ENCODE peak calls at places on chromosomes 5 and 9, in ten cellular contexts. One of them, this sample, is unnamed.

GRCh38 chr5:52840286-52841050 is 52.8 kb downstream of the ITGA1 start:
- DNase-seq in cardiac muscle cell: peak
- DNase-seq in uterus: peak
- DNase-seq in HL-60: no peak
- DNase-seq in stomach: no peak
- DNase-seq in CD4-positive, CD25-positive, alpha-beta regulatory T cell: no peak
- DNase-seq in heart left ventricle: peak
- DNase-seq in substantia nigra: no peak
- DNase-seq in prostate gland: no peak
- DNase-seq in caudate nucleus: no peak
- DNase-seq in this sample: no peak

GRCh38 chr5:45399041-45399440 is 297.1 kb downstream of the HCN1 start:
- DNase-seq in heart left ventricle: no peak
- DNase-seq in cardiac muscle cell: no peak
- DNase-seq in substantia nigra: no peak
- DNase-seq in stomach: no peak
- DNase-seq in prostate gland: no peak
- DNase-seq in CD4-positive, CD25-positive, alpha-beta regulatory T cell: no peak
- DNase-seq in caudate nucleus: no peak
- DNase-seq in uterus: no peak
- DNase-seq in HL-60: no peak
- DNase-seq in this sample: no peak

GRCh38 chr5:34487202-34487879 is 168.8 kb upstream of the RAI14 start:
- DNase-seq in stomach: peak
- DNase-seq in heart left ventricle: no peak
- DNase-seq in cardiac muscle cell: peak
- DNase-seq in substantia nigra: no peak
- DNase-seq in CD4-positive, CD25-positive, alpha-beta regulatory T cell: no peak
- DNase-seq in uterus: no peak
- DNase-seq in HL-60: no peak
- DNase-seq in caudate nucleus: no peak
- DNase-seq in prostate gland: peak
- DNase-seq in this sample: peak

GRCh38 chr9:88173378-88173999 is 35.2 kb upstream of the SPATA31C2 start:
- DNase-seq in CD4-positive, CD25-positive, alpha-beta regulatory T cell: peak
- DNase-seq in heart left ventricle: peak
- DNase-seq in prostate gland: no peak
- DNase-seq in HL-60: peak
- DNase-seq in caudate nucleus: no peak
- DNase-seq in substantia nigra: no peak
- DNase-seq in cardiac muscle cell: peak
- DNase-seq in uterus: no peak
- DNase-seq in stomach: no peak
- DNase-seq in this sample: peak

GRCh38 chr9:74526215-74526614 is 29.1 kb downstream of the RORB start:
- DNase-seq in cardiac muscle cell: no peak
- DNase-seq in stomach: no peak
- DNase-seq in prostate gland: no peak
- DNase-seq in HL-60: no peak
- DNase-seq in substantia nigra: no peak
- DNase-seq in caudate nucleus: no peak
- DNase-seq in heart left ventricle: no peak
- DNase-seq in uterus: no peak
- DNase-seq in CD4-positive, CD25-positive, alpha-beta regulatory T cell: no peak
- DNase-seq in this sample: no peak

GRCh38 chr9:83637389-83637788 is 14.4 kb downstream of the IDNK start:
- DNase-seq in CD4-positive, CD25-positive, alpha-beta regulatory T cell: no peak
- DNase-seq in uterus: no peak
- DNase-seq in prostate gland: no peak
- DNase-seq in stomach: no peak
- DNase-seq in substantia nigra: no peak
- DNase-seq in cardiac muscle cell: no peak
- DNase-seq in caudate nucleus: no peak
- DNase-seq in HL-60: no peak
- DNase-seq in heart left ventricle: no peak
- DNase-seq in this sample: no peak

GRCh38 chr9:38127271-38127839 is 58.3 kb upstream of the SHB start:
- DNase-seq in uterus: no peak
- DNase-seq in heart left ventricle: no peak
- DNase-seq in cardiac muscle cell: peak
- DNase-seq in stomach: no peak
- DNase-seq in prostate gland: no peak
- DNase-seq in substantia nigra: no peak
- DNase-seq in CD4-positive, CD25-positive, alpha-beta regulatory T cell: no peak
- DNase-seq in HL-60: no peak
- DNase-seq in caudate nucleus: no peak
- DNase-seq in this sample: no peak

GRCh38 chr9:124306098-124306735 is 48.5 kb downstream of the NEK6 start:
- DNase-seq in CD4-positive, CD25-positive, alpha-beta regulatory T cell: no peak
- DNase-seq in heart left ventricle: no peak
- DNase-seq in caudate nucleus: no peak
- DNase-seq in uterus: no peak
- DNase-seq in HL-60: no peak
- DNase-seq in stomach: no peak
- DNase-seq in substantia nigra: no peak
- DNase-seq in cardiac muscle cell: peak
- DNase-seq in prostate gland: no peak
- DNase-seq in this sample: peak

GRCh38 chr5:59020611-59021285 is 437.9 kb downstream of the RAB3C start:
- DNase-seq in CD4-positive, CD25-positive, alpha-beta regulatory T cell: no peak
- DNase-seq in substantia nigra: no peak
- DNase-seq in cardiac muscle cell: no peak
- DNase-seq in HL-60: no peak
- DNase-seq in heart left ventricle: no peak
- DNase-seq in prostate gland: no peak
- DNase-seq in stomach: no peak
- DNase-seq in uterus: no peak
- DNase-seq in caudate nucleus: no peak
- DNase-seq in this sample: peak

GRCh38 chr9:82170079-82170662 is 181.6 kb downstream of the SPATA31D1 start:
- DNase-seq in substantia nigra: no peak
- DNase-seq in HL-60: no peak
- DNase-seq in caudate nucleus: no peak
- DNase-seq in cardiac muscle cell: no peak
- DNase-seq in CD4-positive, CD25-positive, alpha-beta regulatory T cell: no peak
- DNase-seq in heart left ventricle: no peak
- DNase-seq in uterus: no peak
- DNase-seq in stomach: no peak
- DNase-seq in prostate gland: no peak
- DNase-seq in this sample: no peak

GRCh38 chr5:110386782-110387181 is 339.7 kb downstream of the TMEM232 start:
- DNase-seq in stomach: no peak
- DNase-seq in caudate nucleus: no peak
- DNase-seq in uterus: no peak
- DNase-seq in substantia nigra: no peak
- DNase-seq in prostate gland: no peak
- DNase-seq in HL-60: no peak
- DNase-seq in cardiac muscle cell: no peak
- DNase-seq in heart left ventricle: no peak
- DNase-seq in CD4-positive, CD25-positive, alpha-beta regulatory T cell: no peak
- DNase-seq in this sample: no peak

GRCh38 chr9:70479880-70480291 is 65.4 kb upstream of the KLF9 start:
- DNase-seq in caudate nucleus: no peak
- DNase-seq in prostate gland: peak
- DNase-seq in uterus: peak
- DNase-seq in cardiac muscle cell: peak
- DNase-seq in substantia nigra: no peak
- DNase-seq in heart left ventricle: no peak
- DNase-seq in stomach: peak
- DNase-seq in HL-60: no peak
- DNase-seq in CD4-positive, CD25-positive, alpha-beta regulatory T cell: no peak
- DNase-seq in this sample: peak
- H3K27ac ChIP-seq in caudate nucleus: peak
- H3K27ac ChIP-seq in prostate gland: peak
- H3K27ac ChIP-seq in uterus: peak
- H3K27ac ChIP-seq in cardiac muscle cell: no peak
- H3K27ac ChIP-seq in substantia nigra: peak
- H3K27ac ChIP-seq in heart left ventricle: peak
- H3K27ac ChIP-seq in stomach: peak
- H3K27ac ChIP-seq in HL-60: no peak
- H3K27ac ChIP-seq in CD4-positive, CD25-positive, alpha-beta regulatory T cell: no peak
- H3K27ac ChIP-seq in this sample: peak

DNA sequence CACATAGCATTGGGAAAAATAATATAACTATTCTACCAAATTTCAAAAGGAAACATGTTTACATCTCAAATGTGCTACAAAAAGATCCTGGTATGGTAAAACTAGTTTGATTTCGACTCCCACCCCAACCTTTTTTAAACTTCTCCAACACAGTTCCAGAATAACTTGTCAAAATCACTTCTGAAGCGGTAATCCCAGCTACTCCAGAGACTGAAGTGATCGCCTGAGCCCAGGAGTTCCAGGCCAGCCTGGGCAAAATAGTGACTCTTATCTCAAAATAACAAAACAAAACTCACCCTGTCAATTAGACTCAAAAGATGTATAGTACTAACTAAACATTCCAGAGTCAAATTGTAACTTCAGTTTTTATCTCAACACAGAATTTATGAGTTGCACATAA is 71.3 kb upstream of the RNF38 start:
- DNase-seq in stomach: no peak
- DNase-seq in prostate gland: no peak
- DNase-seq in HL-60: no peak
- DNase-seq in substantia nigra: no peak
- DNase-seq in caudate nucleus: no peak
- DNase-seq in uterus: no peak
- DNase-seq in CD4-positive, CD25-positive, alpha-beta regulatory T cell: no peak
- DNase-seq in cardiac muscle cell: no peak
- DNase-seq in heart left ventricle: no peak
- DNase-seq in this sample: no peak
- H3K27ac ChIP-seq in stomach: peak
- H3K27ac ChIP-seq in prostate gland: peak
- H3K27ac ChIP-seq in HL-60: no peak
- H3K27ac ChIP-seq in substantia nigra: no peak
- H3K27ac ChIP-seq in caudate nucleus: peak
- H3K27ac ChIP-seq in uterus: peak
- H3K27ac ChIP-seq in CD4-positive, CD25-positive, alpha-beta regulatory T cell: peak
- H3K27ac ChIP-seq in cardiac muscle cell: peak
- H3K27ac ChIP-seq in heart left ventricle: peak
- H3K27ac ChIP-seq in this sample: no peak

DNA sequence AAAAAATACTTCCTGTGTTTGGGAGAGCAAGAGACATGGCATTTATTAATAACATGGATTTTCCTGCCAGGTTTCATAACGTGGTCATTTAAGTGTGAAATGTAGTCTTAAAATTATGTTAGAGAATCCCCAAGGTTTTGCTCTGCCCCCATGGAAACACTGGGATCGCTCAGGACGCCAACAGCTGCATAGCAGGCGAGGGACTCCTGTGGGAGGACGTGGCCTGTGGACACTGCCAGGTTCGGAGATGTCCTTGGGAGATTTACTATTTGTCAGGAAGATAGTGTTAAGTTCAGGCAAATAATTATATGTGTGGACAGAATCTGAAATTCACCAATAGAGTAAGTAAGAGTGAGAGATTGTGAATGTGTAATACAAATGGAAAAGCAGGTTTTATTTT is 977 bp downstream of the BTNL9 start:
- DNase-seq in stomach: no peak
- DNase-seq in caudate nucleus: no peak
- DNase-seq in prostate gland: no peak
- DNase-seq in heart left ventricle: no peak
- DNase-seq in HL-60: no peak
- DNase-seq in cardiac muscle cell: no peak
- DNase-seq in CD4-positive, CD25-positive, alpha-beta regulatory T cell: no peak
- DNase-seq in substantia nigra: no peak
- DNase-seq in uterus: no peak
- DNase-seq in this sample: no peak
- H3K27ac ChIP-seq in stomach: no peak
- H3K27ac ChIP-seq in caudate nucleus: no peak
- H3K27ac ChIP-seq in prostate gland: no peak
- H3K27ac ChIP-seq in heart left ventricle: peak
- H3K27ac ChIP-seq in HL-60: no peak
- H3K27ac ChIP-seq in cardiac muscle cell: no peak
- H3K27ac ChIP-seq in CD4-positive, CD25-positive, alpha-beta regulatory T cell: no peak
- H3K27ac ChIP-seq in substantia nigra: no peak
- H3K27ac ChIP-seq in uterus: no peak
- H3K27ac ChIP-seq in this sample: no peak

DNA sequence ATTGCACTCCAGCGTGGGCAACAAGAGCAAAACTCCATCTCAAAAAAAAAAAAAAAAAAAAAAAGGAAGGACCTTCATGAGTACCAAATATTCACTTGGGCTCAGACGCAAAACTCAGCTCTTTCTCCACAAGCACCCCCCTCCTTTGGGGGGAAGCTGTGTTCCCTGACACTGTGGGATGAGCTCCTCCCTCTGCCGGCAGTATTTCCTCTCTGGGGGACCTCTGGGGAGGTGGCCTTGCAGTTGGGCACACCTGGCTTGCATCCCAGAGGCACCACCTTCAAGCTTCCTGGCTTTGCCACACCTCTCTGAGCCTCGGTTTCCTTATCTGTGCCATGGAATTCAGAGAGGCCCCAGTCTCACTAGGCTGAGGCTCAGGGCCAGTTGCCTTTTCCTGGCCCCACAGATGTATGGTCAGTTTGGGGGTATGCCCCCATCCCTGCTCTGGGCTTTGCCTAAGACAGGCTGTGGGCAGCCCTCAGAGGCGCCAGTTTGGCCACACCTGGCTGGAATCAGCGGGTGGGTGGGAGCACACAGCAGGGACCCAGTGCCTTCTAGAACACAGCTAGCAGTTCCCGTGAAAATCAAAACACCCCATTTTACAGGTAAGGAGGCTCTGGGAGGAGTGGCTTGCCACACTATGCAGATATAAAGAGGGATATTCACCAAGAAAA is 157.5 kb upstream of the IER5L start:
- DNase-seq in prostate gland: no peak
- DNase-seq in HL-60: no peak
- DNase-seq in uterus: peak
- DNase-seq in substantia nigra: no peak
- DNase-seq in CD4-positive, CD25-positive, alpha-beta regulatory T cell: no peak
- DNase-seq in stomach: peak
- DNase-seq in cardiac muscle cell: peak
- DNase-seq in heart left ventricle: no peak
- DNase-seq in caudate nucleus: no peak
- DNase-seq in this sample: no peak
- H3K27ac ChIP-seq in prostate gland: peak
- H3K27ac ChIP-seq in HL-60: peak
- H3K27ac ChIP-seq in uterus: peak
- H3K27ac ChIP-seq in substantia nigra: peak
- H3K27ac ChIP-seq in CD4-positive, CD25-positive, alpha-beta regulatory T cell: no peak
- H3K27ac ChIP-seq in stomach: peak
- H3K27ac ChIP-seq in cardiac muscle cell: peak
- H3K27ac ChIP-seq in heart left ventricle: peak
- H3K27ac ChIP-seq in caudate nucleus: peak
- H3K27ac ChIP-seq in this sample: peak

GRCh38 chr9:136512651-136513066 is 29.8 kb upstream of the SEC16A start:
- DNase-seq in heart left ventricle: no peak
- DNase-seq in uterus: no peak
- DNase-seq in stomach: no peak
- DNase-seq in substantia nigra: no peak
- DNase-seq in HL-60: no peak
- DNase-seq in prostate gland: no peak
- DNase-seq in caudate nucleus: peak
- DNase-seq in CD4-positive, CD25-positive, alpha-beta regulatory T cell: no peak
- DNase-seq in cardiac muscle cell: peak
- DNase-seq in this sample: peak
- H3K27ac ChIP-seq in heart left ventricle: peak
- H3K27ac ChIP-seq in uterus: peak
- H3K27ac ChIP-seq in stomach: peak
- H3K27ac ChIP-seq in substantia nigra: peak
- H3K27ac ChIP-seq in HL-60: no peak
- H3K27ac ChIP-seq in prostate gland: no peak
- H3K27ac ChIP-seq in caudate nucleus: peak
- H3K27ac ChIP-seq in CD4-positive, CD25-positive, alpha-beta regulatory T cell: no peak
- H3K27ac ChIP-seq in cardiac muscle cell: no peak
- H3K27ac ChIP-seq in this sample: peak

This sample was measured in RWPE1.